ENCODE peak calls at places on chromosomes 12 and 14, in ten cellular contexts. L, Y, A, O, K, S, X, D, N and U are unnamed samples.

GRCh38 chr12:53532524-53533445 is 25.5 kb upstream of the NPFF start:
- DNase-seq in L (no peak), K (no peak), N (no peak), A (no peak), D (no peak), Y (no peak), S (no peak), O (no peak), X (no peak), U (no peak)

GRCh38 chr12:113582521-113583218 is 111.0 kb upstream of the LHX5 start:
- DNase-seq in D (no peak), Y (no peak), K (no peak), N (no peak), X (no peak), A (no peak), L (no peak), O (no peak), S (peak; percentile 92), U (no peak)

GRCh38 chr12:11607313-11608081 is 42.0 kb upstream of the ETV6 start:
- DNase-seq in N (no peak), X (no peak), S (no peak), O (no peak), D (no peak), K (no peak), Y (no peak), A (peak; percentile 11), L (no peak), U (no peak)

GRCh38 chr12:62785941-62786559 is 148.9 kb downstream of the PPM1H start:
- DNase-seq in O (no peak), A (peak; percentile 77), K (peak; percentile 8), L (no peak), Y (no peak), D (no peak), X (peak; percentile 78), N (peak; percentile 89), S (peak; percentile 99), U (peak; percentile 94)

GRCh38 chr14:51607677-51608076 is 44.0 kb upstream of the FRMD6 start:
- DNase-seq in D (no peak), L (no peak), A (no peak), Y (no peak), X (no peak), K (no peak), S (peak; percentile 95), N (no peak), O (no peak), U (no peak)

GRCh38 chr14:51513281-51513680 is 138.4 kb upstream of the FRMD6 start:
- DNase-seq in K (no peak), X (no peak), O (no peak), N (no peak), Y (no peak), L (no peak), A (no peak), S (no peak), D (no peak), U (no peak)

GRCh38 chr14:53356361-53357150 is 203.4 kb upstream of the DDHD1 start:
- DNase-seq in K (no peak), N (no peak), O (no peak), D (no peak), Y (no peak), L (no peak), X (no peak), A (no peak), S (no peak), U (no peak)

GRCh38 chr14:60652674-60653387 is 3.6 kb upstream of the SIX1 start:
- DNase-seq in D (no peak), K (no peak), X (no peak), S (no peak), N (no peak), A (no peak), O (no peak), Y (no peak), L (no peak), U (no peak)

GRCh38 chr14:61493996-61494395 is 172.6 kb downstream of the PRKCH start:
- DNase-seq in O (no peak), N (no peak), D (no peak), Y (no peak), A (no peak), L (no peak), S (no peak), K (no peak), X (no peak), U (no peak)

GRCh38 chr14:105316563-105316941 is 2.0 kb downstream of the PACS2 start:
- DNase-seq in Y (no peak), A (no peak), S (no peak), O (no peak), K (no peak), N (no peak), D (no peak), X (no peak), L (no peak), U (no peak)

GRCh38 chr12:27338473-27338872 is 5.8 kb downstream of the BMAL2 start:
- DNase-seq in K (no peak), A (no peak), L (no peak), O (no peak), D (no peak), S (no peak), N (no peak), X (no peak), Y (no peak), U (no peak)

GRCh38 chr12:23795494-23795893 is 154.0 kb downstream of the SOX5 start:
- DNase-seq in K (no peak), O (no peak), S (no peak), X (no peak), N (no peak), A (no peak), D (no peak), L (no peak), Y (no peak), U (no peak)

GRCh38 chr14:50620341-50620740 is 47.8 kb downstream of the SAV1 start:
- DNase-seq in N (no peak), O (no peak), K (no peak), D (no peak), A (no peak), X (no peak), S (peak; percentile 7), L (no peak), Y (no peak), U (peak; percentile 20)

GRCh38 chr14:36905272-36906046 is 243.8 kb downstream of the PAX9 start:
- DNase-seq in D (no peak), S (no peak), Y (no peak), L (no peak), X (no peak), K (no peak), O (no peak), N (no peak), A (no peak), U (no peak)

GRCh38 chr14:21066882-21067502 is 3.1 kb upstream of the ARHGEF40 start:
- DNase-seq in D (no peak), X (peak; percentile 3), N (no peak), O (no peak), Y (no peak), K (no peak), A (no peak), S (no peak), L (peak; percentile 37), U (peak; percentile 36)

GRCh38 chr14:71856199-71856919 is 75.9 kb upstream of the RGS6 start:
- DNase-seq in O (no peak), N (no peak), L (no peak), Y (no peak), K (peak; percentile 59), A (no peak), X (no peak), D (no peak), S (peak; percentile 11), U (peak; percentile 66)

GRCh38 chr14:80434574-80435321 is 223.4 kb upstream of the DIO2 start:
- DNase-seq in X (no peak), L (no peak), A (no peak), Y (no peak), D (no peak), S (peak; percentile 5), O (no peak), N (no peak), K (no peak), U (peak; percentile 70)

GRCh38 chr14:72804653-72805180 is 89.2 kb downstream of the DPF3 start:
- DNase-seq in K (no peak), S (no peak), Y (no peak), O (no peak), X (no peak), A (no peak), D (no peak), L (no peak), N (no peak), U (no peak)

GRCh38 chr12:49872381-49872780 is 29.5 kb upstream of the BCDIN3D start:
- DNase-seq in A (no peak), K (no peak), D (no peak), X (no peak), Y (no peak), N (no peak), L (peak; percentile 64), O (no peak), S (no peak), U (no peak)